ENCODE peak calls at places on chromosomes 5 and 9, in seven cellular contexts. L is GM12865; Q is HT-29; A is Calu3; E is A549; U is CD8-positive, alpha-beta T cell; M is NCI-H524. R is an unnamed sample.

GRCh38 chr9:69149321-69149807 is 24.7 kb upstream of the TJP2 start:
- DNase-seq in L (no peak), Q (no peak), A (no peak), E (no peak), U (no peak), M (peak), R (no peak)

GRCh38 chr9:38421498-38422211 is 2.6 kb downstream of the IGFBPL1 start:
- DNase-seq in L (no peak), Q (no peak), A (no peak), E (no peak), U (no peak), M (peak), R (no peak)

GRCh38 chr5:29367176-29367833 is 1826.2 kb upstream of the CDH6 start:
- DNase-seq in L (no peak), Q (peak), A (no peak), E (no peak), U (no peak), M (peak), R (no peak)

GRCh38 chr9:99748690-99749089 is 73.0 kb upstream of the NR4A3 start:
- DNase-seq in L (no peak), Q (no peak), A (no peak), E (no peak), U (no peak), M (peak), R (no peak)

GRCh38 chr5:121350493-121350892 is 501.2 kb upstream of the FTMT start:
- DNase-seq in L (no peak), Q (peak), A (no peak), E (no peak), U (no peak), M (no peak), R (no peak)

GRCh38 chr5:11903614-11904269 is 504 bp downstream of the CTNND2 start:
- DNase-seq in L (peak), Q (no peak), A (peak), E (peak), U (no peak), M (peak), R (no peak)

GRCh38 chr5:103041071-103041676 is 78.8 kb downstream of the GIN1 start:
- DNase-seq in L (peak), Q (peak), A (no peak), E (peak), U (no peak), M (peak), R (no peak)

GRCh38 chr5:93249651-93250289 is 331.2 kb downstream of the NR2F1-AS1 start:
- DNase-seq in L (no peak), Q (peak), A (peak), E (no peak), U (no peak), M (peak), R (no peak)

GRCh38 chr9:37004424-37004935 is 29.6 kb downstream of the PAX5 start:
- DNase-seq in L (peak), Q (no peak), A (no peak), E (no peak), U (no peak), M (no peak), R (no peak)